ENCODE peak calls at places on chromosomes 6 and 20, in five cellular contexts. R is IMR-90, N is H9, M is neuronal stem cell, L is H1. K is an unnamed sample.

GRCh38 chr6:72218125-72218524 is 331.8 kb downstream of the RIMS1 start:
- DNase-seq in R (peak; percentile 38), N (peak; percentile 84), M (peak; percentile 52), L (peak; percentile 46), K (peak; percentile 43)

GRCh38 chr6:92879526-92879925 is 539.8 kb downstream of the EPHA7 start:
- DNase-seq in R (no peak), N (no peak), M (no peak), L (no peak), K (no peak)

GRCh38 chr6:51830666-51831065 is 256.7 kb downstream of the PKHD1 start:
- DNase-seq in R (no peak), N (no peak), M (no peak), L (no peak), K (no peak)

GRCh38 chr20:20548527-20549266 is 163.7 kb downstream of the RALGAPA2 start:
- DNase-seq in R (no peak), N (no peak), M (no peak), L (no peak), K (no peak)

GRCh38 chr6:133185731-133186130 is 55.4 kb upstream of the EYA4 start:
- DNase-seq in R (no peak), N (no peak), M (no peak), L (no peak), K (no peak)

GRCh38 chr20:6028795-6029194 is 25.1 kb downstream of the LRRN4 start:
- DNase-seq in R (no peak), N (no peak), M (no peak), L (no peak), K (no peak)

GRCh38 chr6:103002282-103002681 is 1608.8 kb downstream of the GRIK2 start:
- DNase-seq in R (no peak), N (no peak), M (no peak), L (no peak), K (no peak)

GRCh38 chr6:106421491-106421890 is 61.0 kb downstream of the CRYBG1 start:
- DNase-seq in R (peak; percentile 3), N (no peak), M (no peak), L (no peak), K (peak; percentile 22)

GRCh38 chr6:132820629-132821381 is 6.4 kb downstream of the RPS12 start:
- DNase-seq in R (peak; percentile 52), N (peak; percentile 35), M (no peak), L (no peak), K (peak; percentile 65)

GRCh38 chr6:110044093-110044492 is 66.0 kb downstream of the GPR6 start:
- DNase-seq in R (no peak), N (no peak), M (no peak), L (no peak), K (no peak)

GRCh38 chr6:23301546-23301945 is 732.2 kb downstream of the HDGFL1 start:
- DNase-seq in R (peak; percentile 41), N (no peak), M (no peak), L (no peak), K (peak; percentile 5)

GRCh38 chr20:42485566-42485965 is 704.1 kb downstream of the PTPRT start:
- DNase-seq in R (no peak), N (no peak), M (no peak), L (no peak), K (no peak)

GRCh38 chr20:20946122-20946759 is 159.9 kb downstream of the LINC00237 start:
- DNase-seq in R (no peak), N (no peak), M (no peak), L (no peak), K (no peak)

GRCh38 chr20:44398303-44398702 is 42.8 kb downstream of the HNF4A start:
- DNase-seq in R (peak; percentile 64), N (no peak), M (no peak), L (no peak), K (no peak)

GRCh38 chr6:103236923-103237322 is 1622.8 kb downstream of the HACE1 start:
- DNase-seq in R (no peak), N (no peak), M (no peak), L (no peak), K (no peak)

GRCh38 chr20:23157741-23158140 is 71.6 kb upstream of the CD93 start:
- DNase-seq in R (no peak), N (peak; percentile 14), M (no peak), L (no peak), K (peak; percentile 62)

GRCh38 chr6:163720005-163720404 is 305.5 kb downstream of the QKI start:
- DNase-seq in R (no peak), N (no peak), M (no peak), L (no peak), K (no peak)

GRCh38 chr6:137677714-137678113 is 183.5 kb upstream of the OLIG3 start:
- DNase-seq in R (no peak), N (no peak), M (no peak), L (no peak), K (no peak)

GRCh38 chr6:142356271-142356938 is 54.6 kb downstream of the ADGRG6 start:
- DNase-seq in R (peak; percentile 50), N (no peak), M (no peak), L (no peak), K (peak; percentile 71)

GRCh38 chr6:20092071-20092566 is 120.2 kb downstream of the MBOAT1 start:
- DNase-seq in R (peak; percentile 59), N (no peak), M (peak; percentile 57), L (no peak), K (peak; percentile 59)

GRCh38 chr6:44004625-44005506 is 122.4 kb downstream of the MRPL14 start:
- DNase-seq in R (peak; percentile 33), N (no peak), M (no peak), L (no peak), K (peak; percentile 48)

GRCh38 chr6:130118236-130118635 is 99.9 kb downstream of the L3MBTL3 start:
- DNase-seq in R (no peak), N (no peak), M (no peak), L (no peak), K (no peak)

GRCh38 chr6:104601756-104602155 is 258.0 kb downstream of the HACE1 start:
- DNase-seq in R (no peak), N (no peak), M (no peak), L (no peak), K (no peak)

DNA sequence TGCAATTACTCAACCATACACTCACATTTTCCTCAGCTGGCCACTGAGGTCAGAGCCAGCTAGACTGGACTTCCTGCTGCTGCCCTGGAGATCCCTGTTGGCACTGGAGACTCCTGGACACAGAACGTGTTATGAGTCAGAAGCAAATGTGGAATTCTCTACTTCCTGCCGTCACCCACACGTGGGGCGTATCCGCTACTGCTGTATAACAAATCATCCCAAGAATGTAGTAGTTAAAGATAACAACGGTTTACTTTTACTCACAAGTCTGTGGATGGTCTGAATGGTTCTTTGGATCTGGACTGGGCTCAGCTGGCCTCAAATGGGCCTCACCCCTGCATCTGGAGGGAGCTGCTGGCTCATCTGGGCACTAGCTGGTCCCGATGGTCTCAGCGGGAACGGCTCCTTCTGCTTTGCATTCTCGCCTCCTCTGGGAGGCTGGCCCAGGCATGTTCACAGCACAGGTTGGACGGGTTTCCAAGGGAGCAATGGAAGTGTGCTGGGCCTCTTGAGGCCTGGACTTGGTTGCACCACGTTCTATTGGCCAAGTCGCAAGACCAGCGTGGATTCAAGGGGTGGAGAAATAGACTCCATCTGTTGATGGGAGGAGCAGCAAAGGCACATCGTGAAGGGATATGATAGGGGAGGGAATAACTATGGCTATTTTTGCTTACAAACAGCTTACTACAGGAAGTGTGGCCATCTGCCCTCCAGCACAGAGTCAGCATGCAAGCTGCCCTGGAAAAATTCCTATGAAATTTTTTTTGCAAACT is 118.5 kb downstream of the SNX5 start:
- DNase-seq in R (peak; percentile 99), N (no peak), M (no peak), L (no peak), K (peak; percentile 99)
- H3K23ac ChIP-seq in R (peak overlapping the region; percentile 93), N (no peak overlapping the region), M (no peak overlapping the region), L (no peak overlapping the region), K (no peak overlapping the region)

GRCh38 chr6:47789553-47789952 is 7.7 kb downstream of the OPN5 start:
- DNase-seq in R (no peak), N (peak; percentile 62), M (no peak), L (no peak), K (no peak)

GRCh38 chr6:47788498-47788884 is 6.7 kb downstream of the OPN5 start:
- DNase-seq in R (no peak), N (no peak), M (no peak), L (no peak), K (no peak)

GRCh38 chr6:47794577-47795135 is 12.8 kb downstream of the OPN5 start:
- DNase-seq in R (no peak), N (no peak), M (no peak), L (no peak), K (no peak)

GRCh38 chr6:47787620-47788497 is 6.0 kb downstream of the OPN5 start:
- DNase-seq in R (peak; percentile 51), N (peak; percentile 69), M (peak; percentile 50), L (no peak), K (peak; percentile 91)

DNA sequence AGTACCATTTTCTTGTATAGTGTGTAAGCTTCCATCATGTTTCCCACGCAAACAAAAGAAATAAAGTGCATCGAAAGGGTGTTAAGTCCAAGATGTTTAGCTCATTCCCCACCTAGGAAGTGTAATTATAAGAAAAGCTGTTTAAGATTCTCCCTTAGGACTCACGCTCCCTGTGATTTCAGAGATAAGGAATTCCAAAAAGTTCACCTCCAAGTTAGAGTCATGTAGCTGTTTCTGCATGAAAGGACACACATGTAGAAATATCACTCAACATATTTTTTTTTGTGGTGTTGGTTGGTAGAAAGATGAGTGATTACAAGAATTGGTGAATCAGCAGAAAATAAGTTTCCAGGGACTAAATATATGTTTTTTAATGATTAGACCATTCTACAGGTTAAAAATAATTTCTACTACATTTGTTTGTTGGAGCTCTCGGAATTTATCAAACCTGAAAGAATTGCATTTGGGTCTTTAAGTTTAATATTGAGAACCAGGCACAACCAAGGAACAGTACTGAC is 10.4 kb downstream of the OPN5 start:
- DNase-seq in R (no peak), N (no peak), M (no peak), L (no peak), K (no peak)
- H3K18ac ChIP-seq in R (no peak overlapping the region), N (no peak overlapping the region), M (no peak overlapping the region), L (no peak overlapping the region), K (no peak overlapping the region)

DNA sequence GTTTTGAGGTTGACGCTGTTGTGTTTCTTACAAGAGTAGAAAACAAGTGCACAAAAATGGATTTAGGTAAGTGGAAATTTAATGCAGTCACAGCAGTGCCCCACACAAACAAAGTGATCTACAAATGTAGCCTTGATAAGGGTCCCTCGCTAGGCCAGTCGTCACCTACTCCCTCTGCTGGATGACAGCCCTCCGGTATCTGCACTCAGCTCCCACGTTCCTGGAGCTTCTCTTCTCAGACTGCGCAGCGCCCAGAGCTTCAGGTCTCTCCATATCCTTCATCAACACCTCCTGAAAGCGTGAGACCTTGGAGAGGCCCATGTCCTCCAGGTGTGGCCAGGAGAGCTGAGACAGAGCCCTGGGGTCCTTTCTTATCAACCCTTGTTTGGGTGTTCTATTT is 58.3 kb upstream of the MAP3K4 start:
- DNase-seq in R (no peak), N (peak; percentile 57), M (no peak), L (no peak), K (no peak)
- H3K23ac ChIP-seq in R (no peak overlapping the region), N (no peak overlapping the region), M (no peak overlapping the region), L (no peak overlapping the region), K (no peak overlapping the region)

GRCh38 chr6:12865782-12866181 is 149.2 kb downstream of the PHACTR1 start:
- DNase-seq in R (no peak), N (no peak), M (no peak), L (no peak), K (no peak)
- H3K18ac ChIP-seq in R (no peak overlapping the region), N (no peak overlapping the region), M (no peak overlapping the region), L (no peak overlapping the region), K (no peak overlapping the region)